ENCODE peak calls at places on chromosomes 11 and 22, in ten cellular contexts. Z is central memory CD4-positive, alpha-beta T cell; A is activated T-cell treated with anti-CD3 and anti-CD28 coated beads, Interleukin-2, amount 50 U/mL, for 72 hours; H is HTR-8/SVneo; W is NCI-H345; C is SW480; T is endothelial cell; U is left kidney; Y is activated CD4-positive, CD25-positive, alpha-beta regulatory T cell; N is NCI-H187 treated with DMSO at 0.1 percent for 48 hours. F is an unnamed sample.

GRCh38 chr11:108253176-108253575 is 30.3 kb downstream of the ATM start:
- DNase-seq in Z (no peak), A (no peak), H (no peak), W (no peak), C (no peak), T (no peak), U (no peak), Y (no peak), N (no peak), F (no peak)

GRCh38 chr22:19466126-19466716 is 12.8 kb downstream of the UFD1 start:
- DNase-seq in Z (no peak), A (no peak), H (no peak), W (no peak), C (no peak), T (no peak), U (no peak), Y (no peak), N (no peak), F (no peak)

GRCh38 chr11:130891326-130891725 is 25.0 kb downstream of the SNX19 start:
- DNase-seq in Z (no peak), A (no peak), H (no peak), W (no peak), C (no peak), T (no peak), U (no peak), Y (no peak), N (no peak), F (no peak)

GRCh38 chr11:131886201-131886600 is 515.8 kb downstream of the NTM start:
- DNase-seq in Z (no peak), A (no peak), H (no peak), W (no peak), C (no peak), T (no peak), U (no peak), Y (no peak), N (no peak), F (no peak)

GRCh38 chr22:49294656-49295464 is 532.8 kb downstream of the BRD1 start:
- DNase-seq in Z (no peak), A (no peak), H (no peak), W (no peak), C (no peak), T (no peak), U (no peak), Y (no peak), N (no peak), F (no peak)

GRCh38 chr11:8709002-8709672 is 26.5 kb downstream of the RPL27A start:
- DNase-seq in Z (no peak), A (no peak), H (no peak), W (no peak), C (no peak), T (no peak), U (peak; percentile 43), Y (no peak), N (no peak), F (no peak)

GRCh38 chr11:68040121-68040956 is 1.5 kb downstream of the TCIRG1 start:
- DNase-seq in Z (peak; percentile 56), A (peak; percentile 71), H (no peak), W (no peak), C (peak; percentile 39), T (peak; percentile 53), U (peak; percentile 78), Y (peak; percentile 20), N (no peak), F (no peak)

GRCh38 chr11:120608760-120609211 is 97.2 kb downstream of the GRIK4 start:
- DNase-seq in Z (no peak), A (no peak), H (peak; percentile 21), W (no peak), C (no peak), T (no peak), U (no peak), Y (no peak), N (no peak), F (no peak)